ENCODE peak calls at places on chromosomes 13 and 19, in six cellular contexts. One of them, this sample, is unnamed.

GRCh38 chr19:4455742-4456565 is 1.6 kb downstream of the UBXN6 start:
- DNase-seq in fibroblast of lung: peak
- DNase-seq in IMR-90: peak
- DNase-seq in fibroblast of villous mesenchyme: peak
- DNase-seq in cardiac fibroblast: peak
- DNase-seq in heart right ventricle: peak
- DNase-seq in this sample: peak

GRCh38 chr19:467554-467953 is 6.7 kb upstream of the SHC2 start:
- DNase-seq in fibroblast of lung: no peak
- DNase-seq in fibroblast of villous mesenchyme: no peak
- DNase-seq in cardiac fibroblast: no peak
- DNase-seq in IMR-90: no peak
- DNase-seq in heart right ventricle: no peak
- DNase-seq in this sample: no peak

GRCh38 chr13:30971575-30971974 is 39.1 kb downstream of the TEX26 start:
- DNase-seq in heart right ventricle: no peak
- DNase-seq in cardiac fibroblast: peak
- DNase-seq in fibroblast of lung: peak
- DNase-seq in fibroblast of villous mesenchyme: peak
- DNase-seq in IMR-90: peak
- DNase-seq in this sample: peak

GRCh38 chr13:50994651-50995050 is 85.1 kb downstream of the RNASEH2B start:
- DNase-seq in IMR-90: no peak
- DNase-seq in fibroblast of villous mesenchyme: no peak
- DNase-seq in cardiac fibroblast: no peak
- DNase-seq in fibroblast of lung: no peak
- DNase-seq in heart right ventricle: no peak
- DNase-seq in this sample: no peak

GRCh38 chr19:5093297-5093858 is 124.5 kb downstream of the KDM4B start:
- DNase-seq in heart right ventricle: peak
- DNase-seq in cardiac fibroblast: peak
- DNase-seq in fibroblast of villous mesenchyme: peak
- DNase-seq in fibroblast of lung: no peak
- DNase-seq in IMR-90: no peak
- DNase-seq in this sample: no peak

GRCh38 chr13:98536729-98537128 is 40.2 kb downstream of the STK24 start:
- DNase-seq in IMR-90: no peak
- DNase-seq in fibroblast of lung: no peak
- DNase-seq in fibroblast of villous mesenchyme: peak
- DNase-seq in heart right ventricle: no peak
- DNase-seq in cardiac fibroblast: no peak
- DNase-seq in this sample: no peak

GRCh38 chr19:54477650-54478049 is 4.6 kb upstream of the CDC42EP5 start:
- DNase-seq in IMR-90: no peak
- DNase-seq in cardiac fibroblast: no peak
- DNase-seq in fibroblast of villous mesenchyme: no peak
- DNase-seq in fibroblast of lung: no peak
- DNase-seq in heart right ventricle: no peak
- DNase-seq in this sample: no peak

GRCh38 chr13:37225414-37226047 is 120.1 kb upstream of the CSNK1A1L start:
- DNase-seq in fibroblast of lung: peak
- DNase-seq in cardiac fibroblast: peak
- DNase-seq in heart right ventricle: no peak
- DNase-seq in fibroblast of villous mesenchyme: peak
- DNase-seq in IMR-90: peak
- DNase-seq in this sample: peak

GRCh38 chr19:45376045-45376724 is 5.8 kb upstream of the ERCC2 start:
- DNase-seq in cardiac fibroblast: peak
- DNase-seq in IMR-90: peak
- DNase-seq in fibroblast of lung: peak
- DNase-seq in fibroblast of villous mesenchyme: peak
- DNase-seq in heart right ventricle: peak
- DNase-seq in this sample: peak

GRCh38 chr19:43408043-43408442 is 6.6 kb upstream of the TEX101 start:
- DNase-seq in heart right ventricle: no peak
- DNase-seq in IMR-90: no peak
- DNase-seq in fibroblast of villous mesenchyme: no peak
- DNase-seq in fibroblast of lung: no peak
- DNase-seq in cardiac fibroblast: no peak
- DNase-seq in this sample: no peak

GRCh38 chr13:79385694-79386093 is 20.4 kb downstream of the RBM26 start:
- DNase-seq in fibroblast of lung: peak
- DNase-seq in heart right ventricle: no peak
- DNase-seq in cardiac fibroblast: no peak
- DNase-seq in fibroblast of villous mesenchyme: no peak
- DNase-seq in IMR-90: no peak
- DNase-seq in this sample: peak

GRCh38 chr13:44266772-44267171 is 106.9 kb upstream of the SERP2 start:
- DNase-seq in cardiac fibroblast: no peak
- DNase-seq in fibroblast of lung: no peak
- DNase-seq in IMR-90: no peak
- DNase-seq in heart right ventricle: no peak
- DNase-seq in fibroblast of villous mesenchyme: no peak
- DNase-seq in this sample: no peak

GRCh38 chr19:21328402-21328801 is 808 bp downstream of the ZNF708 start:
- DNase-seq in fibroblast of villous mesenchyme: peak
- DNase-seq in IMR-90: no peak
- DNase-seq in cardiac fibroblast: no peak
- DNase-seq in fibroblast of lung: peak
- DNase-seq in heart right ventricle: no peak
- DNase-seq in this sample: no peak

GRCh38 chr13:83620535-83621220 is 261.6 kb downstream of the SLITRK1 start:
- DNase-seq in heart right ventricle: no peak
- DNase-seq in fibroblast of villous mesenchyme: no peak
- DNase-seq in IMR-90: peak
- DNase-seq in cardiac fibroblast: peak
- DNase-seq in fibroblast of lung: peak
- DNase-seq in this sample: peak

GRCh38 chr13:33249066-33249465 is 36.5 kb downstream of the STARD13 start:
- DNase-seq in heart right ventricle: no peak
- DNase-seq in IMR-90: peak
- DNase-seq in fibroblast of villous mesenchyme: no peak
- DNase-seq in fibroblast of lung: peak
- DNase-seq in cardiac fibroblast: no peak
- DNase-seq in this sample: peak

GRCh38 chr13:80033286-80033685 is 307.6 kb downstream of the SPRY2 start:
- DNase-seq in cardiac fibroblast: no peak
- DNase-seq in heart right ventricle: no peak
- DNase-seq in fibroblast of villous mesenchyme: no peak
- DNase-seq in IMR-90: no peak
- DNase-seq in fibroblast of lung: peak
- DNase-seq in this sample: peak

GRCh38 chr13:76751278-76751677 is 134.9 kb downstream of the KCTD12 start:
- DNase-seq in IMR-90: no peak
- DNase-seq in heart right ventricle: no peak
- DNase-seq in fibroblast of villous mesenchyme: no peak
- DNase-seq in fibroblast of lung: no peak
- DNase-seq in cardiac fibroblast: no peak
- DNase-seq in this sample: no peak

GRCh38 chr19:42269518-42270345 is 680 bp downstream of the CIC start:
- DNase-seq in cardiac fibroblast: no peak
- DNase-seq in IMR-90: no peak
- DNase-seq in fibroblast of lung: no peak
- DNase-seq in fibroblast of villous mesenchyme: no peak
- DNase-seq in heart right ventricle: no peak
- DNase-seq in this sample: no peak

GRCh38 chr13:97030705-97031452 is 36.6 kb upstream of the OXGR1 start:
- DNase-seq in heart right ventricle: no peak
- DNase-seq in IMR-90: peak
- DNase-seq in fibroblast of lung: peak
- DNase-seq in fibroblast of villous mesenchyme: peak
- DNase-seq in cardiac fibroblast: peak
- DNase-seq in this sample: peak

GRCh38 chr13:26837997-26838396 is 77.4 kb upstream of the GPR12 start:
- DNase-seq in fibroblast of lung: no peak
- DNase-seq in IMR-90: no peak
- DNase-seq in fibroblast of villous mesenchyme: no peak
- DNase-seq in heart right ventricle: no peak
- DNase-seq in cardiac fibroblast: no peak
- DNase-seq in this sample: no peak

GRCh38 chr13:96020155-96020575 is 33.0 kb downstream of the UGGT2 start:
- DNase-seq in IMR-90: peak
- DNase-seq in fibroblast of lung: peak
- DNase-seq in fibroblast of villous mesenchyme: peak
- DNase-seq in cardiac fibroblast: peak
- DNase-seq in heart right ventricle: peak
- DNase-seq in this sample: peak

GRCh38 chr19:48856921-48857320 is 11.5 kb downstream of the PLEKHA4 start:
- DNase-seq in cardiac fibroblast: no peak
- DNase-seq in IMR-90: no peak
- DNase-seq in fibroblast of lung: peak
- DNase-seq in fibroblast of villous mesenchyme: peak
- DNase-seq in heart right ventricle: no peak
- DNase-seq in this sample: no peak

GRCh38 chr13:93862259-93862658 is 617.2 kb downstream of the DCT start:
- DNase-seq in IMR-90: peak
- DNase-seq in fibroblast of villous mesenchyme: peak
- DNase-seq in cardiac fibroblast: peak
- DNase-seq in fibroblast of lung: peak
- DNase-seq in heart right ventricle: no peak
- DNase-seq in this sample: peak

DNA sequence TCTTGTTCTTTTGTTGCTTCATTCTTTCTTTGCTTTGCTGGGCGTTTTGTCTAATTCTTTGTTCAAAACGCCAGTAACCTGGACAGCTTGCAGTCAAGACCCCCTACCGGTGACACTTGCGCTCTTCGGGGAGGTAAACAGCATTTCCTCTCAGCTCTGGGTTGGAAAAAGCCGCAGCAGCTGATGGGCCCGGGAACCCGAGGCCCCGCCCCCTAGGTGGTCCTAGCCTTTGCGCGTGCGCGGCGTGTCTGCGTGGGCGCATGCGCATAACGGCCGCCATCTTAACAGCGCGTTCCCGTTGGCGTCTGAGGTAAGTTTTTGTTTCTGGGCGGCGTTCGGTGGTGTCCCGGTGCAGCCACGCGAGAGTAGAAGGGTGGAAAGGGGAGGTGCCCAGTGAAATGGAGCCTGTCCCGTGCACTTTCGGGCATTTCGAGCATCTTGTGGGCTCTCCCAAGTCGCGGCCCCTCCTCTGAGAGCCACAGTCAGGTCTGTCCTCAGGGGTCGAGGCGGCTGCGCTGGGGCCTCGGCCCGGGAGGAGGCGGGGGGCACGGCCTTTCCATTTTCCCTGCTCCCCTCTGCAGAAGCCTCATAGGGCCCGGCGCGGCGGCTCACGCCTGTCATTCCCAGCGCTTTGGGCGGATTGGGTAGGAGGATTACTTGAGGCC is at the start of gene ZNF559:
- DNase-seq in heart right ventricle: peak
- DNase-seq in IMR-90: peak
- DNase-seq in cardiac fibroblast: peak
- DNase-seq in fibroblast of villous mesenchyme: peak
- DNase-seq in fibroblast of lung: peak
- DNase-seq in this sample: peak
- TF ChIP-seq CTCF in heart right ventricle: peak
- TF ChIP-seq CTCF in IMR-90: peak
- TF ChIP-seq CTCF in cardiac fibroblast: peak
- TF ChIP-seq CTCF in fibroblast of villous mesenchyme: peak
- TF ChIP-seq CTCF in fibroblast of lung: peak
- TF ChIP-seq CTCF in this sample: peak

GRCh38 chr19:55636723-55637122 is 4.1 kb upstream of the ZNF580 start:
- DNase-seq in IMR-90: no peak
- DNase-seq in fibroblast of lung: no peak
- DNase-seq in heart right ventricle: no peak
- DNase-seq in fibroblast of villous mesenchyme: no peak
- DNase-seq in cardiac fibroblast: no peak
- DNase-seq in this sample: no peak
- H3K4me3 ChIP-seq in IMR-90: no peak
- H3K4me3 ChIP-seq in fibroblast of lung: no peak
- H3K4me3 ChIP-seq in heart right ventricle: no peak
- H3K4me3 ChIP-seq in fibroblast of villous mesenchyme: no peak
- H3K4me3 ChIP-seq in cardiac fibroblast: no peak
- H3K4me3 ChIP-seq in this sample: no peak

GRCh38 chr13:72692884-72693514 is 34.4 kb downstream of the MZT1 start:
- DNase-seq in cardiac fibroblast: no peak
- DNase-seq in fibroblast of lung: no peak
- DNase-seq in fibroblast of villous mesenchyme: no peak
- DNase-seq in heart right ventricle: no peak
- DNase-seq in IMR-90: no peak
- DNase-seq in this sample: no peak

GRCh38 chr13:72694314-72694713 is 33.1 kb downstream of the MZT1 start:
- DNase-seq in cardiac fibroblast: peak
- DNase-seq in fibroblast of villous mesenchyme: no peak
- DNase-seq in IMR-90: no peak
- DNase-seq in heart right ventricle: no peak
- DNase-seq in fibroblast of lung: no peak
- DNase-seq in this sample: no peak

GRCh38 chr13:72698164-72698563 is 29.3 kb downstream of the MZT1 start:
- DNase-seq in fibroblast of villous mesenchyme: no peak
- DNase-seq in heart right ventricle: no peak
- DNase-seq in cardiac fibroblast: peak
- DNase-seq in fibroblast of lung: no peak
- DNase-seq in IMR-90: no peak
- DNase-seq in this sample: peak

GRCh38 chr13:72693832-72694231 is 33.6 kb downstream of the MZT1 start:
- DNase-seq in cardiac fibroblast: no peak
- DNase-seq in fibroblast of villous mesenchyme: no peak
- DNase-seq in IMR-90: no peak
- DNase-seq in heart right ventricle: no peak
- DNase-seq in fibroblast of lung: no peak
- DNase-seq in this sample: no peak

DNA sequence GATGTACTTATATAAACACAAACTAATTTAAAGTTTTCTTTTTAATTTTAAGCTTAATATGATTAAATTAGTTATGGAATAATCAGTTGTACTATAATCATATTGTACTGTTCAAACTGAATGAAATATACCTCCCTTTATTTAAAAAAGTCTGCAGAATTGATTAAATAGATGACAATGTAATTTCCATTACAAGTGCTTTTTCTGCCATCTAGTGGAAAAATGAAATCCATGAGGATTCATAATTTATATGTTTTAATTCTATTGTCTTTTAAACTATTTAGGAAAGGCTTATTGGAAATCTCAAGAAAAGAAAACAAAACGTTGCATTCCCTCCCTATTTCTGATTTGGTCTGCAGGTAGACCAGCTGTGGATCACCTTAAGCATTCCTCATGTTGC is 30.8 kb downstream of the MZT1 start:
- DNase-seq in fibroblast of lung: no peak
- DNase-seq in fibroblast of villous mesenchyme: peak
- DNase-seq in heart right ventricle: no peak
- DNase-seq in IMR-90: peak
- DNase-seq in cardiac fibroblast: peak
- DNase-seq in this sample: peak
- TF ChIP-seq CTCF in fibroblast of lung: peak
- TF ChIP-seq CTCF in fibroblast of villous mesenchyme: peak
- TF ChIP-seq CTCF in heart right ventricle: peak
- TF ChIP-seq CTCF in IMR-90: peak
- TF ChIP-seq CTCF in cardiac fibroblast: peak
- TF ChIP-seq CTCF in this sample: peak

DNA sequence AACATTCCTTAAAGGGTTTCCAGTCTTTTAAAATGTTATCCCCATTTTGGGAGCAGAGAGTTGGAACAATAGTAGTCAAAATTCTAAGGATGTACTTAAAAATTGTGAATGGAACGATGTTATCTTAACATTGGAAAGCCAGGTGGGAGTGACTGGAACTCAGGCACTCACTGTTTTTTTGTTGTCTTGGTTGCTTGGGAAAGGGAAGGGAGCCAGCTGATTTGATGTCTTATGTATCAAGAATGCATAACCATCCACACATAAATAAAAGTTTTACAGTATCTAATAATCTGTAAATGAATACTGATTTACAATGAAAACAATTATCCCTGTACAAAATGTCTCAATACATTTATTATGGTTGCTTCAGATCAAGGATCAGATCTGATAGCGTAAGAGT is 88.7 kb downstream of the SLC10A2 start:
- DNase-seq in heart right ventricle: no peak
- DNase-seq in fibroblast of lung: no peak
- DNase-seq in IMR-90: no peak
- DNase-seq in fibroblast of villous mesenchyme: peak
- DNase-seq in cardiac fibroblast: peak
- DNase-seq in this sample: peak
- H3K4me3 ChIP-seq in heart right ventricle: no peak
- H3K4me3 ChIP-seq in fibroblast of lung: no peak
- H3K4me3 ChIP-seq in IMR-90: no peak
- H3K4me3 ChIP-seq in fibroblast of villous mesenchyme: peak
- H3K4me3 ChIP-seq in cardiac fibroblast: peak
- H3K4me3 ChIP-seq in this sample: peak